ENCODE peak calls at places on chromosomes 12 and 14, in nine cellular contexts. L, A, Q, S, W, B, G, H and C are unnamed samples. For H3K4me1 and H3K36me3, the result is how much of the 10 kb centered on the place peaks cover.

GRCh38 chr14:92794547-92794941 is 439 bp downstream of the GOLGA5 start:
- DNase-seq in W (peak), A (peak), G (no peak), L (no peak), S (no peak), Q (no peak), H (no peak), B (peak), C (peak)

GRCh38 chr14:19823765-19824164 is 20.2 kb downstream of the OR4N2 start:
- DNase-seq in G (no peak), Q (no peak), S (no peak), H (no peak), W (no peak), B (no peak), L (no peak), A (no peak), C (no peak)

GRCh38 chr12:110281549-110282342 is 699 bp downstream of the ATP2A2 start:
- DNase-seq in L (peak), Q (peak), B (peak), H (no peak), G (peak), S (peak), W (peak), A (peak), C (peak)

GRCh38 chr12:107127482-107128185 is 34.3 kb upstream of the CRY1 start:
- DNase-seq in G (no peak), L (no peak), S (no peak), B (no peak), W (no peak), A (no peak), H (no peak), Q (no peak), C (no peak)

GRCh38 chr14:95424533-95424932 is 91.9 kb downstream of the SYNE3 start:
- DNase-seq in H (no peak), B (no peak), A (peak), W (peak), G (no peak), S (no peak), Q (no peak), L (no peak), C (no peak)

GRCh38 chr12:124992874-124993567 is 424 bp upstream of the BRI3BP start:
- DNase-seq in S (peak), W (peak), B (peak), A (peak), Q (no peak), L (peak), H (no peak), G (no peak), C (peak)

GRCh38 chr12:18552829-18553228 is 185.0 kb downstream of the PLCZ1 start:
- DNase-seq in B (no peak), L (no peak), G (no peak), W (no peak), S (no peak), H (no peak), Q (no peak), A (no peak), C (peak)

GRCh38 chr14:32010561-32011188 is 66.4 kb upstream of the ARHGAP5 start:
- DNase-seq in A (peak), L (no peak), Q (no peak), W (peak), G (no peak), B (peak), H (no peak), S (no peak), C (no peak)

GRCh38 chr12:2868986-2869385 is 8.0 kb downstream of the FOXM1 start:
- DNase-seq in H (no peak), S (no peak), L (no peak), Q (no peak), G (no peak), B (no peak), A (peak), W (no peak), C (no peak)

GRCh38 chr12:100959481-100959880 is 164.9 kb downstream of the ANO4 start:
- DNase-seq in L (no peak), B (peak), W (peak), H (no peak), G (no peak), Q (no peak), S (no peak), A (peak), C (no peak)

GRCh38 chr14:64410084-64410774 is 22.1 kb downstream of the MTHFD1 start:
- DNase-seq in A (peak), S (no peak), H (no peak), L (no peak), B (peak), Q (no peak), W (peak), G (no peak), C (no peak)

DNA sequence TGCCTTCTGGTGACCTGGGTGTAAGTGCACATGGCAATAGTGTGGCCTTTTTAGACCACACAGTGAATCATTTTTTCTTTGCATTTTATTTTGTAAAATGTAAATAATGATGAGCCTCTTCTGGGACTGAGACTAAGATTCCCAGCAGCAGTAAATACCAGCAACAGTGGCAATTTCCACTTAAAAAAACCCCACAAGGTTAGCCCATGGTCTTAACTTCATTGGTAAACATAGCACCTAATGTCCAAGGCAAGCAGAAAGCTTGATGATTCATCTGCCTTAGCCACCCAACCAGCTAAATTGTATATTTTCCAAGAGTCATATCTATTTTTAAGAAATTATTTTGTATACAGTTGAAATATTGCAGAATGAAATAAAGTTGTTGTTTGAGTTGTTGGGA is 235.9 kb upstream of the NOVA1 start:
- DNase-seq in B (no peak), Q (no peak), L (no peak), W (no peak), A (no peak), S (no peak), G (no peak), H (no peak), C (no peak)
- H3K4me1 ChIP-seq in B (under half), Q (under half), L (under half), W (under half), A (under half), S (under half), G (under half), H (under half), C (under half)

DNA sequence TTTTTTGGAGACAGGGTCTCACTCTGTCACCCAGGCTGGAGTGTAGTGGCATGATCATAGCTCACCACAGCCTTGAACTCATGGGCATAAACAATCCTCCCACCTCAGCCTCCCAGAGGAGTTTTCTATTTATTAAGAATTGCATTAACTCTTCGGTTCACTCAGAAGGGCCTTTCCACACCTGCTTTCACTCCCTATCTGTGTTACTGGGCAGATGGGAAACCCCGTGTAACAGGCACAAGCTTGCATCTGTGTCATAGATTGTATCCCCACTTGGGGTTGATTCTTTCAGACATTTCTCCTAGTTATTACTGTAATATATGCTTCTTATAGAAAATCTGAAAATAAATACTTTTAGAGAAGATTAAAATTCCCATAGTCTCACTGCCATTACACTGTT is 38.7 kb downstream of the STX2 start:
- DNase-seq in Q (no peak), W (no peak), G (no peak), H (no peak), L (no peak), S (no peak), A (no peak), B (no peak), C (no peak)
- H3K36me3 ChIP-seq in Q (half or more), W (under half), G (under half), H (under half), L (half or more), S (under half), A (under half), B (under half), C (under half)

GRCh38 chr12:123231931-123232330 is 1.0 kb downstream of the MPHOSPH9 start:
- DNase-seq in B (no peak), Q (no peak), G (no peak), L (no peak), S (no peak), W (no peak), A (no peak), H (no peak), C (no peak)
- H3K4me1 ChIP-seq in B (under half), Q (under half), G (under half), L (under half), S (under half), W (under half), A (under half), H (under half), C (under half)

GRCh38 chr12:4489551-4489950 is 43.9 kb upstream of the FGF6 start:
- DNase-seq in Q (no peak), A (no peak), S (no peak), B (no peak), W (no peak), L (no peak), G (no peak), H (no peak), C (no peak)
- H3K36me3 ChIP-seq in Q (under half), A (under half), S (under half), B (under half), W (under half), L (half or more), G (under half), H (under half), C (under half)

GRCh38 chr14:68177728-68178127 is 358.1 kb downstream of the RAD51B start:
- DNase-seq in W (no peak), H (no peak), A (no peak), G (no peak), S (no peak), B (no peak), Q (no peak), L (no peak), C (no peak)
- H3K4me1 ChIP-seq in W (under half), H (under half), A (under half), G (under half), S (under half), B (under half), Q (under half), L (under half), C (under half)

GRCh38 chr12:96256672-96257361 is 62.6 kb downstream of the ELK3 start:
- DNase-seq in S (no peak), H (no peak), W (no peak), L (no peak), Q (no peak), G (no peak), B (no peak), A (no peak), C (no peak)

GRCh38 chr12:96260644-96261043 is 66.5 kb downstream of the ELK3 start:
- DNase-seq in Q (no peak), W (no peak), A (no peak), S (no peak), H (no peak), L (no peak), B (no peak), G (no peak), C (no peak)

GRCh38 chr12:96257550-96258392 is 63.6 kb downstream of the ELK3 start:
- DNase-seq in H (no peak), A (peak), B (no peak), L (no peak), S (no peak), Q (no peak), G (no peak), W (peak), C (no peak)

GRCh38 chr12:96261557-96261956 is 67.4 kb downstream of the ELK3 start:
- DNase-seq in L (no peak), B (no peak), H (no peak), A (peak), W (peak), Q (no peak), S (no peak), G (no peak), C (no peak)

DNA sequence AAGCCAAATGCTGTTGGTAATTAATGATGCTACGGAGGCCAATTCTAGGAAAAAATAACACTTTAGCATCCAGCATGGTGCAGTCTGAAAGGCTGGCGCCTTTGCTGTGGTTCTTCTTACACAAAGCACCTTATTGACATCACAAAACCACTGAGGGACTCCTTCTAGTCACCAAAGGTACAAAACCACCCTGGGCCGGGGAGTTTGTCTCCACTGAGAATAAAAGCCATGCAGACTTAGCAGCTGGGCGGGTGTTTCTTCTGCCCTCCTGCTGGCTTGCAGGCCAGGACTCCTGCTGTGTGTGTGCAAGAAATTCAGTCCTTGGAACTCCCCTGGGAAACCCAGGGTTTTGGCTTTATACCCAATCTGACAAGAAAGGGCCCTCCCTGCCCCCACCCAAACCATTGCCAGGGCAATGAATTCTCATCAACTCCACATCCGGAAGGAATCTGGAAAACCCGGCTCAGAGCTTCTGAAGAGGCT is 64.3 kb downstream of the ELK3 start:
- DNase-seq in A (peak), Q (peak), L (no peak), B (peak), W (peak), H (no peak), G (peak), S (no peak), C (peak)
- H3K36me3 ChIP-seq in A (under half), Q (under half), L (under half), B (under half), W (under half), H (under half), G (under half), S (under half), C (under half)

GRCh38 chr12:113373440-113373839 is 15.1 kb downstream of the PLBD2 start:
- DNase-seq in G (no peak), S (no peak), L (no peak), W (no peak), A (no peak), Q (no peak), H (no peak), B (no peak), C (no peak)

GRCh38 chr12:113373966-113374365 is 15.6 kb downstream of the PLBD2 start:
- DNase-seq in A (no peak), G (no peak), L (no peak), W (no peak), S (no peak), Q (no peak), H (no peak), B (no peak), C (peak)

GRCh38 chr12:113370923-113371682 is 12.7 kb downstream of the PLBD2 start:
- DNase-seq in H (no peak), A (no peak), Q (no peak), L (no peak), B (no peak), G (no peak), S (no peak), W (no peak), C (no peak)

GRCh38 chr12:113371808-113372207 is 13.4 kb downstream of the PLBD2 start:
- DNase-seq in A (no peak), L (no peak), S (no peak), W (no peak), Q (no peak), G (no peak), B (no peak), H (no peak), C (no peak)

GRCh38 chr12:113372371-113372770 is 14.0 kb downstream of the PLBD2 start:
- DNase-seq in L (no peak), S (no peak), Q (no peak), H (no peak), B (no peak), W (no peak), G (no peak), A (no peak), C (no peak)
- H3K4me1 ChIP-seq in L (under half), S (under half), Q (under half), H (under half), B (under half), W (under half), G (under half), A (under half), C (under half)

GRCh38 chr14:77108753-77109152 is 10.7 kb downstream of the CIPC start:
- DNase-seq in S (no peak), B (no peak), A (no peak), W (no peak), Q (no peak), H (no peak), L (no peak), G (no peak), C (no peak)
- H3K36me3 ChIP-seq in S (under half), B (under half), A (under half), W (under half), Q (under half), H (under half), L (half or more), G (under half), C (half or more)

GRCh38 chr14:68694516-68695235 is 98.2 kb downstream of the ZFP36L1 start:
- DNase-seq in B (no peak), A (peak), S (no peak), W (peak), Q (peak), H (no peak), G (no peak), L (no peak), C (no peak)

GRCh38 chr14:68695871-68696665 is 96.8 kb downstream of the ZFP36L1 start:
- DNase-seq in L (no peak), W (no peak), B (no peak), Q (peak), G (no peak), A (no peak), H (no peak), S (no peak), C (no peak)

GRCh38 chr14:68693926-68694325 is 98.9 kb downstream of the ZFP36L1 start:
- DNase-seq in L (no peak), S (no peak), Q (peak), A (no peak), W (no peak), G (no peak), H (no peak), B (no peak), C (no peak)

GRCh38 chr14:68695326-68695768 is 97.5 kb downstream of the ZFP36L1 start:
- DNase-seq in S (no peak), A (peak), W (peak), L (no peak), G (no peak), Q (peak), B (peak), H (peak), C (no peak)

DNA sequence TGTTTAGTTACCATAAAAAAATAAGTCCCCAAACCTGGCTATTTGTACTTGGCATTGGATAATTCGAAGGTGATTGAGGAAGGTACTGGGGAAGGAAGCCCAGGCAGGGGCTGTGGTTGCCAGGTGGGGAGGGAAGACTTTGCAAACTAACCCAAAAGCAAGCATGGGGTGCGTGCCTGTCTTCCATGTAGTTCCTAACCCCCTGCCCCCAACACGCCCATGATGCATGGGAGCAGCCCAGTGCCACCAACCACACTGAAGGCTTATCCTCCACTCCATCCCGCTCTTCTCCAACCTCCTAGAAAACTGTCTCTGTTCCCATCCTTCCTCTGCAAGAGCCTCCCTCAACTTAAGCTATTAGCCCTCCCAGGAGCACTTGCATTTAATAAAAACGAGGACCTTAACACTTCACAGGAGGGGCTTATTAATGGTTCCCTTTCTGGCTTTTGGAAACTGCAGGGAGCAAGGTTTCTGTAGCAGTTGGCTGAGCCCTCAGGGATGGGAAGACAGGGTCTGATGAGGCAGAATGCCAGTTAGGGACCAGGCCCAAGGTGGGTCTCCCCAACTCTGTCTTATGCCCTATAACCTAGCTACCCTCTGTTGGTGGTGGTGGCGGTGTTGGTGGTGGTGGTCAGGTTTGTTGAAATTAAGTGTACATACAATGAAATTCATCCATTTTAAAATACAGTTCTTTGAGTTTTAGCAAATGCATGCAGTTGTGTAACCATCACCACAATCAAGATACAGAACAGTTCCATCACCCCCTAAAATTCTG is 96.0 kb downstream of the ZFP36L1 start:
- DNase-seq in A (no peak), B (no peak), Q (no peak), S (no peak), L (no peak), H (no peak), W (no peak), G (no peak), C (no peak)
- H3K4me1 ChIP-seq in A (under half), B (under half), Q (under half), S (under half), L (under half), H (under half), W (under half), G (under half), C (under half)

DNA sequence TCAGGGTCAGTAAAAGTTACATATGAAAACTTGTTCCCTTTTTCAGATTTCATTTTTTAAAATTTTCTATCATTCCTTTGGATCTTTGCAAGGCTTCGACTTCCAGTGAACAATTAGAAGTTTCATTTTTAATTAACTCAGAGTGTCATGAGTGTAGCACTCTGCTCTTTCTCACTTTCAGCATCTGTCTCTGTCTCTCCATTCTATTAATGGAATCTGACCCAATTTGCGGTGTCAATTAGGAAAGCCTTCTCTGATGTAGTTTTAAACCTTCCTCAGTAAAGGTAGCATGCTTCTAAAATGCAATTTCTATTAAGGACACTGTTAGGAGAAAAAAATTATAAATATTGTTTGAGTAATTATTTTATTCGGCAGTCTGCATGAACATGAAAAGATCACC is 68.3 kb downstream of the SLC38A1 start:
- DNase-seq in H (no peak), Q (no peak), G (no peak), S (no peak), A (no peak), L (no peak), B (no peak), W (no peak), C (no peak)
- H3K36me3 ChIP-seq in H (under half), Q (half or more), G (under half), S (under half), A (half or more), L (half or more), B (half or more), W (half or more), C (half or more)